ENCODE peak calls at places on chromosomes 3 and 15, in five cellular contexts. J is psoas muscle; U is foreskin fibroblast; Q is HS-5; V is central memory CD4-positive, alpha-beta T cell. B is an unnamed sample.

GRCh38 chr3:12630292-12630691 is 33.6 kb downstream of the RAF1 start:
- DNase-seq in J (no peak), Q (no peak), U (no peak), V (no peak), B (no peak)

GRCh38 chr15:74956648-74957300 is at the start of gene RPP25:
- DNase-seq in U (peak), V (peak), J (peak), Q (peak), B (peak)

GRCh38 chr3:60316121-60316783 is 935.0 kb downstream of the FHIT start:
- DNase-seq in J (no peak), Q (peak), V (no peak), U (peak), B (no peak)

GRCh38 chr3:23781871-23782270 is 23.9 kb upstream of the UBE2E1 start:
- DNase-seq in U (no peak), J (no peak), V (no peak), Q (no peak), B (no peak)

GRCh38 chr15:48999314-48999713 is 35.6 kb upstream of the SHC4 start:
- DNase-seq in V (no peak), U (no peak), Q (no peak), J (no peak), B (no peak)

GRCh38 chr3:31462050-31462569 is 70.6 kb upstream of the STT3B start:
- DNase-seq in Q (no peak), J (no peak), V (peak), U (no peak), B (no peak)

GRCh38 chr3:112376996-112377395 is 44.0 kb downstream of the CD200 start:
- DNase-seq in Q (peak), V (no peak), U (peak), J (no peak), B (no peak)

GRCh38 chr3:4494807-4495200 is 1.7 kb downstream of the ITPR1 start:
- DNase-seq in U (no peak), J (no peak), Q (no peak), V (no peak), B (no peak)

GRCh38 chr3:188126271-188126670 is 27.7 kb upstream of the LPP start:
- DNase-seq in U (peak), J (no peak), Q (no peak), V (no peak), B (no peak)

GRCh38 chr3:131072845-131073244 is 46.2 kb downstream of the NEK11 start:
- DNase-seq in J (no peak), U (peak), Q (no peak), V (no peak), B (no peak)

GRCh38 chr3:18444597-18445420 is 19.7 kb upstream of the SATB1 start:
- DNase-seq in V (peak), J (peak), Q (no peak), U (peak), B (no peak)

GRCh38 chr3:172607305-172608121 is 84.3 kb upstream of the TNFSF10 start:
- DNase-seq in J (no peak), Q (peak), U (peak), V (no peak), B (no peak)

GRCh38 chr3:114374433-114374832 is 80.6 kb downstream of the TIGIT start:
- DNase-seq in J (no peak), Q (no peak), U (no peak), V (no peak), B (no peak)

GRCh38 chr15:98232761-98233160 is 272.3 kb downstream of the ARRDC4 start:
- DNase-seq in V (no peak), J (no peak), U (no peak), Q (no peak), B (no peak)

GRCh38 chr15:69609176-69609575 is 156.6 kb downstream of the RPLP1 start:
- DNase-seq in V (no peak), Q (no peak), U (no peak), J (no peak), B (no peak)